ENCODE peak calls at places on chromosomes 2 and 18, in eight cellular contexts. B, T, A, G, P, R, U and I are unnamed samples.

GRCh38 chr2:105744909-105745853 is at the start of gene NCK2:
- DNase-seq in B (no peak), T (peak; percentile 26), A (peak; percentile 29), G (peak; percentile 41), P (no peak), R (peak; percentile 40), U (no peak), I (peak; percentile 38)

GRCh38 chr2:150470435-150470834 is 17.0 kb downstream of the RND3 start:
- DNase-seq in B (no peak), T (no peak), A (no peak), G (no peak), P (no peak), R (no peak), U (no peak), I (no peak)

GRCh38 chr2:59044733-59045132 is 803.6 kb upstream of the FANCL start:
- DNase-seq in B (no peak), T (no peak), A (no peak), G (no peak), P (no peak), R (no peak), U (no peak), I (no peak)

GRCh38 chr2:203887680-203888079 is 20.1 kb downstream of the CTLA4 start:
- DNase-seq in B (no peak), T (peak; percentile 43), A (no peak), G (no peak), P (no peak), R (no peak), U (no peak), I (no peak)

GRCh38 chr2:43207553-43208300 is 18.7 kb downstream of the ZFP36L2 start:
- DNase-seq in B (no peak), T (no peak), A (no peak), G (no peak), P (no peak), R (peak; percentile 21), U (no peak), I (no peak)

GRCh38 chr2:207594731-207595130 is 30.5 kb downstream of the METTL21A start:
- DNase-seq in B (no peak), T (no peak), A (no peak), G (no peak), P (no peak), R (no peak), U (no peak), I (no peak)

GRCh38 chr2:68448671-68449394 is 18.3 kb downstream of the FBXO48 start:
- DNase-seq in B (no peak), T (no peak), A (no peak), G (peak; percentile 21), P (no peak), R (no peak), U (no peak), I (no peak)

GRCh38 chr18:42425025-42425424 is 470.0 kb downstream of the PIK3C3 start:
- DNase-seq in B (no peak), T (no peak), A (no peak), G (no peak), P (no peak), R (no peak), U (no peak), I (no peak)

GRCh38 chr2:74205586-74205985 is 7.2 kb downstream of the MTHFD2 start:
- DNase-seq in B (no peak), T (no peak), A (no peak), G (no peak), P (no peak), R (peak; percentile 82), U (no peak), I (no peak)

GRCh38 chr2:46053502-46054094 is 243.6 kb upstream of the EPAS1 start:
- DNase-seq in B (no peak), T (no peak), A (no peak), G (no peak), P (no peak), R (no peak), U (no peak), I (no peak)

GRCh38 chr2:160210599-160211138 is 10.6 kb upstream of the ITGB6 start:
- DNase-seq in B (peak; percentile 49), T (peak; percentile 27), A (no peak), G (peak; percentile 65), P (peak; percentile 51), R (peak; percentile 89), U (peak; percentile 49), I (no peak)

GRCh38 chr2:240353086-240353798 is 82.2 kb upstream of the GPC1 start:
- DNase-seq in B (no peak), T (no peak), A (no peak), G (peak; percentile 10), P (no peak), R (no peak), U (no peak), I (no peak)

GRCh38 chr2:112259509-112260294 is 4.9 kb upstream of the ZC3H8 start:
- DNase-seq in B (peak; percentile 82), T (peak; percentile 48), A (no peak), G (peak; percentile 86), P (peak; percentile 68), R (peak; percentile 86), U (peak; percentile 73), I (no peak)

GRCh38 chr2:212124597-212124996 is 414.0 kb downstream of the ERBB4 start:
- DNase-seq in B (no peak), T (no peak), A (no peak), G (peak; percentile 26), P (no peak), R (no peak), U (no peak), I (no peak)

GRCh38 chr2:151946856-151947523 is 118.8 kb upstream of the ARL5A start:
- DNase-seq in B (peak; percentile 28), T (no peak), A (no peak), G (peak; percentile 43), P (no peak), R (peak; percentile 39), U (peak; percentile 0), I (peak; percentile 24)

GRCh38 chr2:14944562-14945346 is 312.2 kb downstream of the LRATD1 start:
- DNase-seq in B (peak; percentile 42), T (peak; percentile 20), A (no peak), G (no peak), P (no peak), R (no peak), U (no peak), I (peak; percentile 16)

GRCh38 chr18:13256444-13257305 is 38.1 kb downstream of the LDLRAD4 start:
- DNase-seq in B (no peak), T (peak; percentile 70), A (no peak), G (no peak), P (no peak), R (no peak), U (no peak), I (no peak)

GRCh38 chr2:23662466-23662865 is 264.5 kb downstream of the ATAD2B start:
- DNase-seq in B (no peak), T (no peak), A (no peak), G (no peak), P (no peak), R (no peak), U (no peak), I (no peak)

GRCh38 chr2:236352761-236353593 is 88.8 kb upstream of the ASB18 start:
- DNase-seq in B (peak; percentile 40), T (peak; percentile 3), A (no peak), G (no peak), P (no peak), R (no peak), U (no peak), I (no peak)

GRCh38 chr2:178997067-178997466 is 52.9 kb downstream of the CCDC141 start:
- DNase-seq in B (no peak), T (no peak), A (no peak), G (no peak), P (no peak), R (no peak), U (no peak), I (no peak)

GRCh38 chr18:79870369-79871025 is 72.8 kb downstream of the KCNG2 start:
- DNase-seq in B (peak; percentile 30), T (no peak), A (no peak), G (no peak), P (no peak), R (no peak), U (no peak), I (no peak)

GRCh38 chr18:31225668-31226067 is 63.0 kb upstream of the DSC1 start:
- DNase-seq in B (no peak), T (no peak), A (no peak), G (peak; percentile 55), P (no peak), R (no peak), U (no peak), I (no peak)

GRCh38 chr18:9130806-9131205 is 5.8 kb upstream of the ANKRD12 start:
- DNase-seq in B (peak; percentile 74), T (no peak), A (no peak), G (no peak), P (no peak), R (no peak), U (no peak), I (no peak)

GRCh38 chr18:8948011-8948410 is 154.5 kb upstream of the NDUFV2 start:
- DNase-seq in B (no peak), T (no peak), A (no peak), G (no peak), P (no peak), R (no peak), U (no peak), I (no peak)

GRCh38 chr2:176668879-176669395 is 399.7 kb downstream of the MTX2 start:
- DNase-seq in B (no peak), T (no peak), A (no peak), G (no peak), P (no peak), R (no peak), U (no peak), I (no peak)

GRCh38 chr2:25184254-25184653 is 15.9 kb upstream of the POMC start:
- DNase-seq in B (no peak), T (no peak), A (no peak), G (no peak), P (no peak), R (no peak), U (no peak), I (no peak)

GRCh38 chr2:24049485-24050021 is at the start of gene FKBP1B:
- DNase-seq in B (peak; percentile 61), T (peak; percentile 9), A (no peak), G (peak; percentile 69), P (peak; percentile 33), R (peak; percentile 83), U (peak; percentile 40), I (peak; percentile 38)

GRCh38 chr2:105785095-105785847 is 40.6 kb downstream of the NCK2 start:
- DNase-seq in B (no peak), T (no peak), A (no peak), G (no peak), P (no peak), R (no peak), U (no peak), I (no peak)